ENCODE peak calls at places on chromosomes 7 and 10, in ten cellular contexts. One of them, this sample, is unnamed.

GRCh38 chr10:69635428-69636272 is 5.6 kb downstream of the FAM241B start:
- DNase-seq in brain microvascular endothelial cell: no peak
- DNase-seq in NAMALWA: no peak
- DNase-seq in GM04503: no peak
- DNase-seq in LoVo: no peak
- DNase-seq in NCI-H1417: no peak
- DNase-seq in GM13977: no peak
- DNase-seq in AG08396: no peak
- DNase-seq in Kasumi-1: no peak
- DNase-seq in left kidney: no peak
- DNase-seq in this sample: peak; percentile 4

GRCh38 chr10:34584164-34584563 is 230.9 kb downstream of the PARD3 start:
- DNase-seq in left kidney: peak; percentile 24
- DNase-seq in AG08396: peak; percentile 24
- DNase-seq in GM04503: peak; percentile 80
- DNase-seq in GM13977: no peak
- DNase-seq in NCI-H1417: no peak
- DNase-seq in Kasumi-1: no peak
- DNase-seq in brain microvascular endothelial cell: peak; percentile 32
- DNase-seq in NAMALWA: no peak
- DNase-seq in LoVo: no peak
- DNase-seq in this sample: no peak

GRCh38 chr7:66082083-66082482 is 6.5 kb downstream of the ASL start:
- DNase-seq in AG08396: no peak
- DNase-seq in NAMALWA: no peak
- DNase-seq in GM13977: no peak
- DNase-seq in LoVo: no peak
- DNase-seq in brain microvascular endothelial cell: no peak
- DNase-seq in NCI-H1417: no peak
- DNase-seq in Kasumi-1: no peak
- DNase-seq in GM04503: no peak
- DNase-seq in left kidney: no peak
- DNase-seq in this sample: no peak

GRCh38 chr7:6606866-6607583 is 8.4 kb upstream of the ZNF853 start:
- DNase-seq in GM13977: peak; percentile 11
- DNase-seq in GM04503: no peak
- DNase-seq in brain microvascular endothelial cell: no peak
- DNase-seq in NAMALWA: no peak
- DNase-seq in NCI-H1417: no peak
- DNase-seq in AG08396: peak; percentile 4
- DNase-seq in LoVo: no peak
- DNase-seq in Kasumi-1: no peak
- DNase-seq in left kidney: no peak
- DNase-seq in this sample: no peak

GRCh38 chr7:123661765-123662164 is 6.1 kb downstream of the LMOD2 start:
- DNase-seq in LoVo: no peak
- DNase-seq in left kidney: no peak
- DNase-seq in brain microvascular endothelial cell: no peak
- DNase-seq in NCI-H1417: no peak
- DNase-seq in NAMALWA: no peak
- DNase-seq in GM13977: no peak
- DNase-seq in AG08396: no peak
- DNase-seq in GM04503: no peak
- DNase-seq in Kasumi-1: no peak
- DNase-seq in this sample: no peak

GRCh38 chr10:29553732-29554260 is 81.0 kb downstream of the SVIL start:
- DNase-seq in left kidney: no peak
- DNase-seq in brain microvascular endothelial cell: no peak
- DNase-seq in LoVo: no peak
- DNase-seq in GM13977: no peak
- DNase-seq in NAMALWA: no peak
- DNase-seq in Kasumi-1: no peak
- DNase-seq in GM04503: no peak
- DNase-seq in NCI-H1417: no peak
- DNase-seq in AG08396: no peak
- DNase-seq in this sample: no peak

GRCh38 chr7:93921607-93922446 is at the start of gene GNG11:
- DNase-seq in brain microvascular endothelial cell: peak; percentile 61
- DNase-seq in Kasumi-1: no peak
- DNase-seq in NAMALWA: no peak
- DNase-seq in left kidney: peak; percentile 89
- DNase-seq in AG08396: peak; percentile 67
- DNase-seq in GM13977: peak; percentile 31
- DNase-seq in GM04503: no peak
- DNase-seq in LoVo: peak; percentile 36
- DNase-seq in NCI-H1417: no peak
- DNase-seq in this sample: peak; percentile 85

GRCh38 chr7:21947056-21947455 is 1.4 kb upstream of the CDCA7L start:
- DNase-seq in GM13977: no peak
- DNase-seq in LoVo: no peak
- DNase-seq in brain microvascular endothelial cell: no peak
- DNase-seq in NAMALWA: peak; percentile 37
- DNase-seq in GM04503: no peak
- DNase-seq in left kidney: no peak
- DNase-seq in Kasumi-1: no peak
- DNase-seq in AG08396: no peak
- DNase-seq in NCI-H1417: no peak
- DNase-seq in this sample: no peak

GRCh38 chr7:150431839-150432658 is 18.4 kb upstream of the GIMAP8 start:
- DNase-seq in brain microvascular endothelial cell: no peak
- DNase-seq in GM04503: no peak
- DNase-seq in AG08396: no peak
- DNase-seq in NCI-H1417: no peak
- DNase-seq in GM13977: no peak
- DNase-seq in Kasumi-1: no peak
- DNase-seq in left kidney: no peak
- DNase-seq in NAMALWA: no peak
- DNase-seq in LoVo: no peak
- DNase-seq in this sample: no peak

GRCh38 chr10:49280001-49280408 is 19.0 kb upstream of the C10orf71 start:
- DNase-seq in LoVo: no peak
- DNase-seq in GM04503: peak; percentile 12
- DNase-seq in GM13977: no peak
- DNase-seq in NAMALWA: no peak
- DNase-seq in Kasumi-1: peak; percentile 71
- DNase-seq in NCI-H1417: no peak
- DNase-seq in AG08396: no peak
- DNase-seq in left kidney: no peak
- DNase-seq in brain microvascular endothelial cell: peak; percentile 62
- DNase-seq in this sample: no peak

This sample was measured in retina.